ENCODE peak calls at places on chromosomes 12 and 14, in five cellular contexts. One of them, this sample, is unnamed.

GRCh38 chr14:85223667-85224066 is 306.3 kb upstream of the FLRT2 start:
- DNase-seq in dorsolateral prefrontal cortex: no peak
- DNase-seq in heart right ventricle: no peak
- DNase-seq in NCI-H2171: no peak
- DNase-seq in non-pigmented ciliary epithelial cell: no peak
- DNase-seq in this sample: no peak

GRCh38 chr14:29817767-29818166 is 109.9 kb downstream of the PRKD1 start:
- DNase-seq in dorsolateral prefrontal cortex: no peak
- DNase-seq in heart right ventricle: no peak
- DNase-seq in NCI-H2171: no peak
- DNase-seq in non-pigmented ciliary epithelial cell: no peak
- DNase-seq in this sample: no peak

GRCh38 chr14:69332782-69333395 is 65.2 kb downstream of the ERH start:
- DNase-seq in dorsolateral prefrontal cortex: peak
- DNase-seq in heart right ventricle: no peak
- DNase-seq in NCI-H2171: no peak
- DNase-seq in non-pigmented ciliary epithelial cell: no peak
- DNase-seq in this sample: no peak

GRCh38 chr12:94207467-94208432 is 59.4 kb downstream of the PLXNC1 start:
- DNase-seq in dorsolateral prefrontal cortex: no peak
- DNase-seq in heart right ventricle: peak
- DNase-seq in NCI-H2171: no peak
- DNase-seq in non-pigmented ciliary epithelial cell: no peak
- DNase-seq in this sample: peak

GRCh38 chr12:11906284-11906935 is 164.3 kb upstream of the BCL2L14 start:
- DNase-seq in dorsolateral prefrontal cortex: no peak
- DNase-seq in heart right ventricle: no peak
- DNase-seq in NCI-H2171: no peak
- DNase-seq in non-pigmented ciliary epithelial cell: peak
- DNase-seq in this sample: no peak

GRCh38 chr14:59360923-59361794 is 104.0 kb downstream of the GPR135 start:
- DNase-seq in dorsolateral prefrontal cortex: peak
- DNase-seq in heart right ventricle: peak
- DNase-seq in NCI-H2171: peak
- DNase-seq in non-pigmented ciliary epithelial cell: peak
- DNase-seq in this sample: no peak

GRCh38 chr12:96425321-96425720 is 25.1 kb upstream of the CDK17 start:
- DNase-seq in dorsolateral prefrontal cortex: no peak
- DNase-seq in heart right ventricle: no peak
- DNase-seq in NCI-H2171: no peak
- DNase-seq in non-pigmented ciliary epithelial cell: peak
- DNase-seq in this sample: no peak

GRCh38 chr14:64061706-64062105 is 208.9 kb downstream of the SYNE2 start:
- DNase-seq in dorsolateral prefrontal cortex: no peak
- DNase-seq in heart right ventricle: no peak
- DNase-seq in NCI-H2171: no peak
- DNase-seq in non-pigmented ciliary epithelial cell: no peak
- DNase-seq in this sample: no peak

GRCh38 chr14:68466491-68466977 is 326.3 kb downstream of the ZFP36L1 start:
- DNase-seq in dorsolateral prefrontal cortex: no peak
- DNase-seq in heart right ventricle: no peak
- DNase-seq in NCI-H2171: no peak
- DNase-seq in non-pigmented ciliary epithelial cell: peak
- DNase-seq in this sample: no peak

GRCh38 chr12:5985471-5985870 is 40.4 kb upstream of the ANO2 start:
- DNase-seq in dorsolateral prefrontal cortex: no peak
- DNase-seq in heart right ventricle: no peak
- DNase-seq in NCI-H2171: no peak
- DNase-seq in non-pigmented ciliary epithelial cell: no peak
- DNase-seq in this sample: no peak

GRCh38 chr12:125129592-125130255 is 64.5 kb downstream of the AACS start:
- DNase-seq in dorsolateral prefrontal cortex: no peak
- DNase-seq in heart right ventricle: peak
- DNase-seq in NCI-H2171: no peak
- DNase-seq in non-pigmented ciliary epithelial cell: no peak
- DNase-seq in this sample: no peak

GRCh38 chr14:28321475-28322244 is 444.9 kb upstream of the FOXG1 start:
- DNase-seq in dorsolateral prefrontal cortex: no peak
- DNase-seq in heart right ventricle: no peak
- DNase-seq in NCI-H2171: no peak
- DNase-seq in non-pigmented ciliary epithelial cell: peak
- DNase-seq in this sample: no peak

GRCh38 chr12:23564454-23564853 is 385.0 kb downstream of the SOX5 start:
- DNase-seq in dorsolateral prefrontal cortex: no peak
- DNase-seq in heart right ventricle: no peak
- DNase-seq in NCI-H2171: peak
- DNase-seq in non-pigmented ciliary epithelial cell: no peak
- DNase-seq in this sample: no peak

GRCh38 chr12:96098631-96099030 is 63.2 kb upstream of the LTA4H start:
- DNase-seq in dorsolateral prefrontal cortex: no peak
- DNase-seq in heart right ventricle: no peak
- DNase-seq in NCI-H2171: no peak
- DNase-seq in non-pigmented ciliary epithelial cell: no peak
- DNase-seq in this sample: no peak

GRCh38 chr12:34400986-34401658 is 378.8 kb downstream of the ALG10 start:
- DNase-seq in dorsolateral prefrontal cortex: peak
- DNase-seq in heart right ventricle: no peak
- DNase-seq in NCI-H2171: no peak
- DNase-seq in non-pigmented ciliary epithelial cell: no peak
- DNase-seq in this sample: no peak

GRCh38 chr12:100661300-100661951 is 87.9 kb downstream of the GAS2L3 start:
- DNase-seq in dorsolateral prefrontal cortex: no peak
- DNase-seq in heart right ventricle: no peak
- DNase-seq in NCI-H2171: no peak
- DNase-seq in non-pigmented ciliary epithelial cell: peak
- DNase-seq in this sample: no peak

GRCh38 chr14:33998263-33998662 is 47.4 kb upstream of the EGLN3 start:
- DNase-seq in dorsolateral prefrontal cortex: no peak
- DNase-seq in heart right ventricle: no peak
- DNase-seq in NCI-H2171: no peak
- DNase-seq in non-pigmented ciliary epithelial cell: no peak
- DNase-seq in this sample: no peak

GRCh38 chr12:108116254-108116653 is 12.8 kb upstream of the WSCD2 start:
- DNase-seq in dorsolateral prefrontal cortex: no peak
- DNase-seq in heart right ventricle: no peak
- DNase-seq in NCI-H2171: no peak
- DNase-seq in non-pigmented ciliary epithelial cell: no peak
- DNase-seq in this sample: no peak

GRCh38 chr14:95068091-95068490 is 89.2 kb downstream of the DICER1 start:
- DNase-seq in dorsolateral prefrontal cortex: no peak
- DNase-seq in heart right ventricle: no peak
- DNase-seq in NCI-H2171: no peak
- DNase-seq in non-pigmented ciliary epithelial cell: no peak
- DNase-seq in this sample: no peak

GRCh38 chr12:15599266-15600037 is 189.7 kb downstream of the EPS8 start:
- DNase-seq in dorsolateral prefrontal cortex: no peak
- DNase-seq in heart right ventricle: peak
- DNase-seq in NCI-H2171: no peak
- DNase-seq in non-pigmented ciliary epithelial cell: peak
- DNase-seq in this sample: no peak

GRCh38 chr14:68539311-68539737 is 253.5 kb downstream of the ZFP36L1 start:
- DNase-seq in dorsolateral prefrontal cortex: no peak
- DNase-seq in heart right ventricle: no peak
- DNase-seq in NCI-H2171: no peak
- DNase-seq in non-pigmented ciliary epithelial cell: no peak
- DNase-seq in this sample: no peak

GRCh38 chr12:47812797-47813490 is 6.8 kb downstream of the HDAC7 start:
- DNase-seq in dorsolateral prefrontal cortex: no peak
- DNase-seq in heart right ventricle: peak
- DNase-seq in NCI-H2171: no peak
- DNase-seq in non-pigmented ciliary epithelial cell: peak
- DNase-seq in this sample: peak

GRCh38 chr12:52037248-52037861 is 13.9 kb upstream of the NR4A1 start:
- DNase-seq in dorsolateral prefrontal cortex: no peak
- DNase-seq in heart right ventricle: peak
- DNase-seq in NCI-H2171: peak
- DNase-seq in non-pigmented ciliary epithelial cell: no peak
- DNase-seq in this sample: no peak

GRCh38 chr14:24513009-24513408 is 4.9 kb upstream of the CMA1 start:
- DNase-seq in dorsolateral prefrontal cortex: no peak
- DNase-seq in heart right ventricle: no peak
- DNase-seq in NCI-H2171: no peak
- DNase-seq in non-pigmented ciliary epithelial cell: no peak
- DNase-seq in this sample: no peak

GRCh38 chr14:75969126-75969525 is 12.7 kb downstream of the TGFB3 start:
- DNase-seq in dorsolateral prefrontal cortex: no peak
- DNase-seq in heart right ventricle: no peak
- DNase-seq in NCI-H2171: peak
- DNase-seq in non-pigmented ciliary epithelial cell: no peak
- DNase-seq in this sample: no peak

GRCh38 chr14:51638071-51638944 is 13.4 kb upstream of the FRMD6 start:
- DNase-seq in dorsolateral prefrontal cortex: no peak
- DNase-seq in heart right ventricle: no peak
- DNase-seq in NCI-H2171: no peak
- DNase-seq in non-pigmented ciliary epithelial cell: no peak
- DNase-seq in this sample: no peak

GRCh38 chr14:69879175-69880047 is at the start of gene SMOC1:
- DNase-seq in dorsolateral prefrontal cortex: peak
- DNase-seq in heart right ventricle: peak
- DNase-seq in NCI-H2171: peak
- DNase-seq in non-pigmented ciliary epithelial cell: peak
- DNase-seq in this sample: no peak

GRCh38 chr12:112841891-112842290 is 50.3 kb downstream of the RPH3A start:
- DNase-seq in dorsolateral prefrontal cortex: no peak
- DNase-seq in heart right ventricle: no peak
- DNase-seq in NCI-H2171: no peak
- DNase-seq in non-pigmented ciliary epithelial cell: no peak
- DNase-seq in this sample: no peak

GRCh38 chr12:48131517-48131916 is 12.4 kb downstream of the PFKM start:
- DNase-seq in dorsolateral prefrontal cortex: no peak
- DNase-seq in heart right ventricle: no peak
- DNase-seq in NCI-H2171: no peak
- DNase-seq in non-pigmented ciliary epithelial cell: no peak
- DNase-seq in this sample: no peak

GRCh38 chr12:75703131-75703530 is 191.7 kb upstream of the KRR1 start:
- DNase-seq in dorsolateral prefrontal cortex: no peak
- DNase-seq in heart right ventricle: no peak
- DNase-seq in NCI-H2171: no peak
- DNase-seq in non-pigmented ciliary epithelial cell: no peak
- DNase-seq in this sample: no peak

GRCh38 chr12:114918535-114919233 is 234.7 kb upstream of the TBX3 start:
- DNase-seq in dorsolateral prefrontal cortex: no peak
- DNase-seq in heart right ventricle: no peak
- DNase-seq in NCI-H2171: no peak
- DNase-seq in non-pigmented ciliary epithelial cell: no peak
- DNase-seq in this sample: no peak

This sample was measured in immature natural killer cell.